ENCODE peak calls at places on chromosomes 11 and 22, in eight cellular contexts. One of them, this sample, is unnamed.

GRCh38 chr22:32836286-32836859 is 34.9 kb downstream of the TIMP3 start:
- DNase-seq in substantia nigra: no peak
- DNase-seq in stimulated activated CD4-positive, alpha-beta T cell treated with anti-CD3 and anti-CD28 coated beads, Interleukin-1b, Interleukin-23, amount 100 ng/mL, for 4 hours: no peak
- DNase-seq in GM18507: no peak
- DNase-seq in psoas muscle: no peak
- DNase-seq in activated CD4-positive, alpha-beta T cell treated with anti-CD3 and anti-CD28 coated beads for 24 hours: no peak
- DNase-seq in LNCaP clone FGC: no peak
- DNase-seq in RWPE1: peak
- DNase-seq in this sample: peak

GRCh38 chr22:26139320-26139719 is 29.9 kb upstream of the SEZ6L start:
- DNase-seq in substantia nigra: peak
- DNase-seq in stimulated activated CD4-positive, alpha-beta T cell treated with anti-CD3 and anti-CD28 coated beads, Interleukin-1b, Interleukin-23, amount 100 ng/mL, for 4 hours: no peak
- DNase-seq in GM18507: no peak
- DNase-seq in psoas muscle: no peak
- DNase-seq in activated CD4-positive, alpha-beta T cell treated with anti-CD3 and anti-CD28 coated beads for 24 hours: no peak
- DNase-seq in LNCaP clone FGC: no peak
- DNase-seq in RWPE1: no peak
- DNase-seq in this sample: peak

GRCh38 chr11:122863704-122864326 is 18.7 kb upstream of the JHY start:
- DNase-seq in substantia nigra: no peak
- DNase-seq in stimulated activated CD4-positive, alpha-beta T cell treated with anti-CD3 and anti-CD28 coated beads, Interleukin-1b, Interleukin-23, amount 100 ng/mL, for 4 hours: peak
- DNase-seq in GM18507: no peak
- DNase-seq in psoas muscle: peak
- DNase-seq in activated CD4-positive, alpha-beta T cell treated with anti-CD3 and anti-CD28 coated beads for 24 hours: no peak
- DNase-seq in LNCaP clone FGC: no peak
- DNase-seq in RWPE1: peak
- DNase-seq in this sample: peak

GRCh38 chr11:1939006-1939626 is 8.0 kb upstream of the MRPL23 start:
- DNase-seq in substantia nigra: no peak
- DNase-seq in stimulated activated CD4-positive, alpha-beta T cell treated with anti-CD3 and anti-CD28 coated beads, Interleukin-1b, Interleukin-23, amount 100 ng/mL, for 4 hours: no peak
- DNase-seq in GM18507: no peak
- DNase-seq in psoas muscle: peak
- DNase-seq in activated CD4-positive, alpha-beta T cell treated with anti-CD3 and anti-CD28 coated beads for 24 hours: no peak
- DNase-seq in LNCaP clone FGC: no peak
- DNase-seq in RWPE1: no peak
- DNase-seq in this sample: no peak

GRCh38 chr11:116052603-116053537 is 548.7 kb upstream of the CADM1 start:
- DNase-seq in substantia nigra: no peak
- DNase-seq in stimulated activated CD4-positive, alpha-beta T cell treated with anti-CD3 and anti-CD28 coated beads, Interleukin-1b, Interleukin-23, amount 100 ng/mL, for 4 hours: no peak
- DNase-seq in GM18507: no peak
- DNase-seq in psoas muscle: no peak
- DNase-seq in activated CD4-positive, alpha-beta T cell treated with anti-CD3 and anti-CD28 coated beads for 24 hours: no peak
- DNase-seq in LNCaP clone FGC: no peak
- DNase-seq in RWPE1: no peak
- DNase-seq in this sample: no peak

GRCh38 chr11:16049611-16050010 is 306.7 kb downstream of the SOX6 start:
- DNase-seq in substantia nigra: no peak
- DNase-seq in stimulated activated CD4-positive, alpha-beta T cell treated with anti-CD3 and anti-CD28 coated beads, Interleukin-1b, Interleukin-23, amount 100 ng/mL, for 4 hours: no peak
- DNase-seq in GM18507: no peak
- DNase-seq in psoas muscle: no peak
- DNase-seq in activated CD4-positive, alpha-beta T cell treated with anti-CD3 and anti-CD28 coated beads for 24 hours: no peak
- DNase-seq in LNCaP clone FGC: peak
- DNase-seq in RWPE1: no peak
- DNase-seq in this sample: no peak

GRCh38 chr11:125874556-125875124 is 12.8 kb upstream of the HYLS1 start:
- DNase-seq in substantia nigra: no peak
- DNase-seq in stimulated activated CD4-positive, alpha-beta T cell treated with anti-CD3 and anti-CD28 coated beads, Interleukin-1b, Interleukin-23, amount 100 ng/mL, for 4 hours: peak
- DNase-seq in GM18507: no peak
- DNase-seq in psoas muscle: no peak
- DNase-seq in activated CD4-positive, alpha-beta T cell treated with anti-CD3 and anti-CD28 coated beads for 24 hours: peak
- DNase-seq in LNCaP clone FGC: peak
- DNase-seq in RWPE1: peak
- DNase-seq in this sample: peak

GRCh38 chr11:73907191-73907590 is 30.4 kb downstream of the PAAF1 start:
- DNase-seq in substantia nigra: no peak
- DNase-seq in stimulated activated CD4-positive, alpha-beta T cell treated with anti-CD3 and anti-CD28 coated beads, Interleukin-1b, Interleukin-23, amount 100 ng/mL, for 4 hours: no peak
- DNase-seq in GM18507: no peak
- DNase-seq in psoas muscle: peak
- DNase-seq in activated CD4-positive, alpha-beta T cell treated with anti-CD3 and anti-CD28 coated beads for 24 hours: no peak
- DNase-seq in LNCaP clone FGC: no peak
- DNase-seq in RWPE1: peak
- DNase-seq in this sample: peak

GRCh38 chr11:33944345-33944692 is 52.4 kb upstream of the LMO2 start:
- DNase-seq in substantia nigra: no peak
- DNase-seq in stimulated activated CD4-positive, alpha-beta T cell treated with anti-CD3 and anti-CD28 coated beads, Interleukin-1b, Interleukin-23, amount 100 ng/mL, for 4 hours: no peak
- DNase-seq in GM18507: no peak
- DNase-seq in psoas muscle: no peak
- DNase-seq in activated CD4-positive, alpha-beta T cell treated with anti-CD3 and anti-CD28 coated beads for 24 hours: no peak
- DNase-seq in LNCaP clone FGC: no peak
- DNase-seq in RWPE1: no peak
- DNase-seq in this sample: no peak

GRCh38 chr11:34437224-34437879 is 1.4 kb upstream of the CAT start:
- DNase-seq in substantia nigra: no peak
- DNase-seq in stimulated activated CD4-positive, alpha-beta T cell treated with anti-CD3 and anti-CD28 coated beads, Interleukin-1b, Interleukin-23, amount 100 ng/mL, for 4 hours: no peak
- DNase-seq in GM18507: no peak
- DNase-seq in psoas muscle: no peak
- DNase-seq in activated CD4-positive, alpha-beta T cell treated with anti-CD3 and anti-CD28 coated beads for 24 hours: no peak
- DNase-seq in LNCaP clone FGC: no peak
- DNase-seq in RWPE1: no peak
- DNase-seq in this sample: no peak

This sample was measured in M059J.